ENCODE peak calls at places on chromosome 11, in nine cellular contexts. O is prostate gland, U is astrocyte, X is fibroblast of lung, W is fibroblast of pulmonary artery, N is A549, A is psoas muscle, T is adrenal gland, D is left ventricle myocardium inferior. C is an unnamed sample.

GRCh38 chr11:69497221-69497787 is 15.8 kb downstream of the LINC01488 start:
- DNase-seq in O (peak), U (peak), X (peak), W (peak), N (peak), A (peak), T (peak), D (peak), C (peak)

GRCh38 chr11:44785856-44786606 is 59.3 kb downstream of the TSPAN18 start:
- DNase-seq in O (no peak), U (no peak), X (no peak), W (no peak), N (peak), A (no peak), T (no peak), D (no peak), C (no peak)

GRCh38 chr11:105861225-105861624 is 160.8 kb downstream of the MSANTD4 start:
- DNase-seq in O (no peak), U (no peak), X (peak), W (peak), N (no peak), A (no peak), T (no peak), D (no peak), C (no peak)

GRCh38 chr11:102361100-102362021 is 14.3 kb downstream of the BIRC2 start:
- DNase-seq in O (no peak), U (no peak), X (no peak), W (no peak), N (no peak), A (no peak), T (no peak), D (no peak), C (no peak)

GRCh38 chr11:9692696-9693095 is 28.8 kb downstream of the SWAP70 start:
- DNase-seq in O (no peak), U (no peak), X (no peak), W (no peak), N (no peak), A (no peak), T (no peak), D (no peak), C (no peak)

GRCh38 chr11:12668166-12668565 is 6.1 kb upstream of the TEAD1 start:
- DNase-seq in O (no peak), U (peak), X (no peak), W (no peak), N (no peak), A (no peak), T (no peak), D (no peak), C (no peak)

GRCh38 chr11:11243790-11244469 is 109.1 kb downstream of the CSNK2A3 start:
- DNase-seq in O (no peak), U (no peak), X (no peak), W (peak), N (no peak), A (peak), T (peak), D (peak), C (no peak)

GRCh38 chr11:123536690-123537437 is 106.8 kb downstream of the GRAMD1B start:
- DNase-seq in O (no peak), U (no peak), X (no peak), W (peak), N (peak), A (no peak), T (peak), D (no peak), C (no peak)

GRCh38 chr11:89660234-89660633 is 49.9 kb upstream of the TRIM77 start:
- DNase-seq in O (no peak), U (no peak), X (no peak), W (no peak), N (no peak), A (no peak), T (no peak), D (no peak), C (no peak)

GRCh38 chr11:111631666-111632039 is 29.4 kb downstream of the SIK2 start:
- DNase-seq in O (no peak), U (peak), X (peak), W (peak), N (no peak), A (no peak), T (no peak), D (no peak), C (peak)

GRCh38 chr11:100887659-100888058 is 200.6 kb downstream of the ARHGAP42 start:
- DNase-seq in O (no peak), U (no peak), X (no peak), W (no peak), N (no peak), A (no peak), T (no peak), D (no peak), C (no peak)

GRCh38 chr11:75485742-75486141 is 40.0 kb downstream of the GDPD5 start:
- DNase-seq in O (no peak), U (no peak), X (no peak), W (no peak), N (no peak), A (no peak), T (no peak), D (no peak), C (no peak)

GRCh38 chr11:95764267-95764898 is 25.2 kb downstream of the FAM76B start:
- DNase-seq in O (no peak), U (peak), X (peak), W (peak), N (peak), A (no peak), T (no peak), D (no peak), C (peak)

GRCh38 chr11:23932485-23932898 is 564.4 kb upstream of the LUZP2 start:
- DNase-seq in O (no peak), U (peak), X (peak), W (peak), N (no peak), A (no peak), T (no peak), D (no peak), C (peak)

GRCh38 chr11:121928597-121929580 is 187.1 kb downstream of the BLID start:
- DNase-seq in O (no peak), U (no peak), X (no peak), W (no peak), N (no peak), A (no peak), T (no peak), D (no peak), C (no peak)

GRCh38 chr11:32333335-32333991 is 101.9 kb downstream of the WT1 start:
- DNase-seq in O (peak), U (peak), X (peak), W (peak), N (peak), A (peak), T (peak), D (peak), C (peak)

GRCh38 chr11:133123371-133123770 is 408.9 kb downstream of the OPCML start:
- DNase-seq in O (no peak), U (no peak), X (no peak), W (no peak), N (no peak), A (no peak), T (no peak), D (no peak), C (no peak)

GRCh38 chr11:116678887-116679286 is 93.9 kb downstream of the BUD13 start:
- DNase-seq in O (no peak), U (no peak), X (no peak), W (no peak), N (no peak), A (no peak), T (peak), D (no peak), C (no peak)

GRCh38 chr11:116683982-116684381 is 88.8 kb downstream of the BUD13 start:
- DNase-seq in O (no peak), U (no peak), X (no peak), W (no peak), N (no peak), A (no peak), T (no peak), D (no peak), C (no peak)

DNA sequence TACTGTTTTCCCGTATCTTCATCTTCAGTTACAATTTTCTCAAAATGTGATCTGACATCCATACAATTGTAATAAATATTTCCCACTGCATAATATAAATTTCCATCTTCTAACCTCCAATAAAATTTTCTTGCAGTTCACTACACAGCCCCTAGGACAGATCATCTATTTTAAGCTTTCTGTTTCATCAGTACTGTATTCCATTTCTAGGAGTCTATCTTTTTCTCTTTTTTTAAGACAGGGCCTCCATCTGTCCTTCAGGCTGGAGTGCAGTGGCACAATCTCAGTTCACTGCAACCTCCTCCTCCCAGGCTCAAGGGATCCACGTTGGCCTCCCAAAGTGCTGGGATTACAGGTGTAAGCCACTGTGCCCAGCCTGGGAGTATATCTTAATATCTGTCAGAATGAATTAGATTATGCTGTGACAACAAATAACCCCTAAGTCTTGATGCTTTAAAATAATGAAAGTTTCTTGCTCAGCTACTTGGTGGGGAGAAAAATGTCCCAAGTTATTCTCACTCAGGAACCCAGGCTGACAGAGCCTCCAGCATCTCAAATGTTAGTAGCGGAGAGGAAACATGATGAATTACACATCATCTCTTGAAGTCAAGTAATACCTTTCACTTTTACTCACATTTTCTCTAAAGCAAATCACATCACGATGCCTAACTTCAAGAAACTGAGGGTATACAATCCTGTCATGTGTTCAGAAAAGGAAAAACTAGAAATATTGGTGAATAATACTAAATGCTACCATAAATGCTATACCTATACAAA is 92.2 kb downstream of the BUD13 start:
- DNase-seq in O (no peak), U (no peak), X (no peak), W (no peak), N (no peak), A (no peak), T (no peak), D (no peak), C (no peak)
- TF ChIP-seq CTCF in O (no peak), U (no peak), X (no peak), W (no peak), N (no peak), A (no peak), T (no peak), D (no peak), C (peak)

GRCh38 chr11:8234910-8235309 is 28.8 kb downstream of the LMO1 start:
- DNase-seq in O (no peak), U (no peak), X (no peak), W (no peak), N (no peak), A (no peak), T (no peak), D (no peak), C (no peak)
- TF ChIP-seq CTCF in O (no peak), U (no peak), X (no peak), W (no peak), N (no peak), A (no peak), T (no peak), D (no peak), C (no peak)

GRCh38 chr11:115613986-115614625 is 109.9 kb upstream of the CADM1 start:
- DNase-seq in O (no peak), U (peak), X (peak), W (no peak), N (peak), A (peak), T (no peak), D (no peak), C (no peak)
- TF ChIP-seq CTCF in O (no peak), U (no peak), X (no peak), W (no peak), N (no peak), A (no peak), T (no peak), D (no peak), C (no peak)

GRCh38 chr11:68010058-68011041 is at the start of gene ALDH3B1:
- DNase-seq in O (peak), U (peak), X (peak), W (peak), N (peak), A (peak), T (peak), D (peak), C (peak)
- TF ChIP-seq CTCF in O (no peak), U (no peak), X (no peak), W (no peak), N (no peak), A (no peak), T (peak), D (no peak), C (peak)

C was measured in fibroblast of the aortic adventitia.